ENCODE peak calls at places on chromosomes 4 and X, in nine cellular contexts. Q is psoas muscle, Y is hepatocyte, Z is cardiac muscle cell, H is adrenal gland, K is fibroblast of mammary gland, W is GM06990, I is fibroblast of villous mesenchyme, J is ovary. R is an unnamed sample.

GRCh38 chrX:122739770-122740169 is 444.3 kb upstream of the GRIA3 start:
- DNase-seq in Q (no peak), Y (peak; percentile 8), Z (no peak), H (no peak), K (no peak), W (no peak), I (no peak), J (no peak), R (no peak)

GRCh38 chrX:153469811-153470410 is 465 bp downstream of the HAUS7 start:
- DNase-seq in Q (peak; percentile 38), Y (peak; percentile 38), Z (peak; percentile 23), H (peak; percentile 47), K (peak; percentile 28), W (no peak), I (peak; percentile 21), J (no peak), R (peak; percentile 43)

GRCh38 chr4:113209153-113209552 is 159.7 kb downstream of the ANK2 start:
- DNase-seq in Q (no peak), Y (no peak), Z (no peak), H (no peak), K (no peak), W (no peak), I (no peak), J (no peak), R (no peak)

GRCh38 chr4:1578968-1579833 is 104.9 kb downstream of the FAM53A start:
- DNase-seq in Q (peak; percentile 86), Y (peak; percentile 82), Z (peak; percentile 83), H (peak; percentile 81), K (peak; percentile 84), W (peak; percentile 56), I (peak; percentile 60), J (peak; percentile 67), R (peak; percentile 28)

GRCh38 chr4:166043801-166044200 is 170.8 kb downstream of the TLL1 start:
- DNase-seq in Q (no peak), Y (no peak), Z (no peak), H (no peak), K (no peak), W (no peak), I (no peak), J (no peak), R (no peak)

GRCh38 chr4:121392426-121393086 is 11.7 kb upstream of the QRFPR start:
- DNase-seq in Q (no peak), Y (no peak), Z (no peak), H (no peak), K (no peak), W (no peak), I (no peak), J (no peak), R (no peak)

GRCh38 chr4:25860586-25861421 is 2.0 kb downstream of the SEL1L3 start:
- DNase-seq in Q (no peak), Y (peak; percentile 26), Z (peak; percentile 49), H (peak; percentile 35), K (no peak), W (no peak), I (peak; percentile 19), J (no peak), R (no peak)

GRCh38 chrX:56800801-56801200 is 71.8 kb downstream of the NBDY start:
- DNase-seq in Q (no peak), Y (no peak), Z (peak; percentile 14), H (no peak), K (no peak), W (no peak), I (peak; percentile 11), J (no peak), R (peak; percentile 76)

GRCh38 chrX:11499076-11500044 is 166.4 kb downstream of the ARHGAP6 start:
- DNase-seq in Q (no peak), Y (peak; percentile 34), Z (peak; percentile 84), H (no peak), K (peak; percentile 67), W (no peak), I (peak; percentile 66), J (no peak), R (peak; percentile 21)

GRCh38 chr4:98851806-98852205 is 77.1 kb downstream of the EIF4E start:
- DNase-seq in Q (no peak), Y (no peak), Z (peak; percentile 53), H (no peak), K (no peak), W (no peak), I (peak; percentile 62), J (no peak), R (no peak)

GRCh38 chr4:164345756-164346155 is 408.2 kb upstream of the SMIM31 start:
- DNase-seq in Q (no peak), Y (no peak), Z (no peak), H (no peak), K (peak; percentile 33), W (no peak), I (no peak), J (no peak), R (no peak)

GRCh38 chr4:174119818-174120217 is 163.6 kb downstream of the FBXO8 start:
- DNase-seq in Q (no peak), Y (no peak), Z (no peak), H (no peak), K (peak; percentile 19), W (no peak), I (no peak), J (no peak), R (no peak)

GRCh38 chrX:136577562-136577961 is 45.5 kb downstream of the VGLL1 start:
- DNase-seq in Q (peak; percentile 42), Y (peak; percentile 61), Z (peak; percentile 63), H (peak; percentile 69), K (peak; percentile 49), W (no peak), I (peak; percentile 28), J (peak; percentile 43), R (peak; percentile 69)

GRCh38 chrX:19739683-19740082 is 147.7 kb downstream of the SH3KBP1 start:
- DNase-seq in Q (peak; percentile 53), Y (peak; percentile 54), Z (peak; percentile 73), H (peak; percentile 74), K (peak; percentile 83), W (no peak), I (peak; percentile 65), J (no peak), R (peak; percentile 40)

GRCh38 chrX:152405561-152405960 is 45.6 kb downstream of the GABRA3 start:
- DNase-seq in Q (no peak), Y (no peak), Z (no peak), H (no peak), K (no peak), W (no peak), I (no peak), J (no peak), R (no peak)

GRCh38 chr4:2593003-2593402 is 56.6 kb downstream of the FAM193A start:
- DNase-seq in Q (no peak), Y (no peak), Z (no peak), H (no peak), K (no peak), W (no peak), I (no peak), J (no peak), R (no peak)

GRCh38 chr4:110615366-110616161 is 7.3 kb downstream of the PITX2 start:
- DNase-seq in Q (no peak), Y (peak; percentile 71), Z (no peak), H (no peak), K (no peak), W (no peak), I (peak; percentile 57), J (no peak), R (no peak)
- H3K4me3 ChIP-seq in Q (no peak overlapping the region), Y (peak overlapping the region; percentile 30), Z (no peak overlapping the region), H (no peak overlapping the region), K (no peak overlapping the region), W (no peak overlapping the region), I (peak overlapping the region; percentile 40), J (no peak overlapping the region), R (no peak overlapping the region)

GRCh38 chr4:151922811-151923210 is 162.0 kb upstream of the GATB start:
- DNase-seq in Q (no peak), Y (no peak), Z (no peak), H (no peak), K (peak; percentile 75), W (no peak), I (no peak), J (no peak), R (no peak)
- TF ChIP-seq CTCF in Q (no peak), Y (no peak), Z (no peak), H (no peak), K (peak; percentile 27), W (no peak), I (no peak), J (no peak), R (no peak)

GRCh38 chr4:151519728-151520415 is 110.9 kb downstream of the FHIP1A start:
- DNase-seq in Q (no peak), Y (no peak), Z (no peak), H (no peak), K (no peak), W (no peak), I (no peak), J (no peak), R (no peak)

GRCh38 chr4:151529187-151529586 is 120.2 kb downstream of the FHIP1A start:
- DNase-seq in Q (no peak), Y (no peak), Z (no peak), H (no peak), K (no peak), W (no peak), I (no peak), J (no peak), R (no peak)

GRCh38 chr4:151522790-151523332 is 113.9 kb downstream of the FHIP1A start:
- DNase-seq in Q (no peak), Y (no peak), Z (no peak), H (no peak), K (no peak), W (no peak), I (no peak), J (no peak), R (no peak)

GRCh38 chr4:151527699-151528098 is 118.7 kb downstream of the FHIP1A start:
- DNase-seq in Q (no peak), Y (no peak), Z (no peak), H (no peak), K (no peak), W (no peak), I (no peak), J (no peak), R (no peak)

GRCh38 chr4:151524610-151525009 is 115.6 kb downstream of the FHIP1A start:
- DNase-seq in Q (no peak), Y (no peak), Z (no peak), H (no peak), K (no peak), W (no peak), I (no peak), J (no peak), R (no peak)
- H3K4me3 ChIP-seq in Q (no peak overlapping the region), Y (no peak overlapping the region), Z (no peak overlapping the region), H (no peak overlapping the region), K (no peak overlapping the region), W (no peak overlapping the region), I (no peak overlapping the region), J (no peak overlapping the region), R (no peak overlapping the region)

DNA sequence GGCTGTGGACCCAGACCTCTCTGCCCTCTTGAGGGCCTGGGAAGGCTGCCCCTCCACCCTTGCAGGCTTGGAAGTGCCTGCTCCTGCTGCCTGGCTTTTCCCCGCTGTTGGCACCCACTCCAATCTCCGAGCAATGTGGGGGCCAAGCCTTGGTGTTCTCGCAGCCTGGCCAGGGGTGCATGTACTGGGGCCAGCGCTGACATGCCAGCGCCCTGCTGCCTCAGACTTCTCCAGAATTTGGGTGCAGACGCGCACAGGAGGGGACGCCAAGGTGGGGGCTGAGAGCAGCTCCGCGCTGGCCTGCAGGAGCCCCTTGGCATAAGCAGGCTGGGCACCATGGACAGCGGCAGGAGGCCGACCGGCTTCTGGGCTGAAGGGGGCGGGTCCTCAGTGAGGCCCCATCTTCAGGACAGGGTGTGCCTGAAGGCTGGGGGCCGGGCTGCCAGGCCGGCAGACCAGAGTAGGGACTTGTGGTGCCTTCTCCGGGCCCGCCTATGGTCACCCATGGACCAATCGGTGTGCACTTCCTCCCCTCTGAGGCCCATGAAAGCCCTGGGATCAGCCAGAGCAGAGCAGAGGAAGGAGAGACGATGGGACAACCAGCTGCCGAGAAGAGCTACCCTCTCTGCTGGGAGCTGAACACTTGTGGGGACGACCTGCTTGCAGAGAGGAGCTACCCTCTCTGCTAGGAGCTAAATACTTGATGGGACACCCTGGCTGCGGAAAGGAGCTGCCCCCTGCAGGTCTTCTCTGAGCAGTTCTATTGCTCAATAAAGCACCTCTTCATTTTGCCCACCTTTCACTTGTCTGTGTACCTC is 118.3 kb downstream of the DNAAF6 start:
- DNase-seq in Q (peak; percentile 16), Y (peak; percentile 85), Z (peak; percentile 50), H (peak; percentile 39), K (peak; percentile 14), W (peak; percentile 14), I (peak; percentile 22), J (peak; percentile 62), R (peak; percentile 17)
- TF ChIP-seq CTCF in Q (no peak), Y (peak; percentile 9), Z (peak; percentile 27), H (no peak), K (peak; percentile 24), W (peak; percentile 28), I (peak; percentile 19), J (no peak), R (peak; percentile 3)

R was measured in GM12865.